ENCODE peak calls at places on chromosomes 16 and 17, in six cellular contexts. One of them, this sample, is unnamed.

GRCh38 chr16:48047755-48048154 is 108.0 kb downstream of the ABCC12 start:
- DNase-seq in OCI-LY7: no peak
- DNase-seq in left ventricle myocardium inferior: no peak
- DNase-seq in RPMI8226: no peak
- DNase-seq in A549: no peak
- DNase-seq in NCI-H69: no peak
- DNase-seq in this sample: no peak

GRCh38 chr17:29760771-29761682 is 138.3 kb upstream of the CORO6 start:
- DNase-seq in left ventricle myocardium inferior: peak; percentile 94
- DNase-seq in A549: peak; percentile 79
- DNase-seq in OCI-LY7: peak; percentile 91
- DNase-seq in NCI-H69: peak; percentile 93
- DNase-seq in RPMI8226: peak; percentile 92
- DNase-seq in this sample: peak; percentile 61

GRCh38 chr17:80888276-80889160 is 103.1 kb upstream of the CHMP6 start:
- DNase-seq in A549: no peak
- DNase-seq in left ventricle myocardium inferior: peak; percentile 13
- DNase-seq in OCI-LY7: no peak
- DNase-seq in NCI-H69: no peak
- DNase-seq in RPMI8226: no peak
- DNase-seq in this sample: no peak

GRCh38 chr16:15829460-15829859 is 27.4 kb downstream of the MYH11 start:
- DNase-seq in OCI-LY7: no peak
- DNase-seq in left ventricle myocardium inferior: peak; percentile 52
- DNase-seq in A549: no peak
- DNase-seq in NCI-H69: no peak
- DNase-seq in RPMI8226: no peak
- DNase-seq in this sample: peak; percentile 90

GRCh38 chr16:66841366-66841765 is 2.8 kb upstream of the CA7 start:
- DNase-seq in OCI-LY7: no peak
- DNase-seq in A549: no peak
- DNase-seq in left ventricle myocardium inferior: no peak
- DNase-seq in RPMI8226: no peak
- DNase-seq in NCI-H69: no peak
- DNase-seq in this sample: no peak

GRCh38 chr16:88358033-88358481 is 24.7 kb upstream of the ZNF469 start:
- DNase-seq in NCI-H69: no peak
- DNase-seq in RPMI8226: no peak
- DNase-seq in left ventricle myocardium inferior: peak; percentile 6
- DNase-seq in A549: no peak
- DNase-seq in OCI-LY7: no peak
- DNase-seq in this sample: no peak

GRCh38 chr17:48358203-48358602 is 71.8 kb downstream of the SKAP1 start:
- DNase-seq in A549: no peak
- DNase-seq in RPMI8226: no peak
- DNase-seq in OCI-LY7: peak; percentile 12
- DNase-seq in left ventricle myocardium inferior: no peak
- DNase-seq in NCI-H69: no peak
- DNase-seq in this sample: no peak

GRCh38 chr17:4974064-4974670 is 6.5 kb upstream of the SPAG7 start:
- DNase-seq in RPMI8226: no peak
- DNase-seq in A549: no peak
- DNase-seq in NCI-H69: no peak
- DNase-seq in left ventricle myocardium inferior: peak; percentile 54
- DNase-seq in OCI-LY7: no peak
- DNase-seq in this sample: no peak

GRCh38 chr16:55501549-55502322 is 7.1 kb upstream of the LPCAT2 start:
- DNase-seq in left ventricle myocardium inferior: no peak
- DNase-seq in OCI-LY7: peak; percentile 2
- DNase-seq in RPMI8226: no peak
- DNase-seq in A549: no peak
- DNase-seq in NCI-H69: no peak
- DNase-seq in this sample: no peak

GRCh38 chr16:740459-740763 is 386 bp downstream of the CIAO3 start:
- DNase-seq in A549: no peak
- DNase-seq in left ventricle myocardium inferior: no peak
- DNase-seq in NCI-H69: no peak
- DNase-seq in RPMI8226: no peak
- DNase-seq in OCI-LY7: no peak
- DNase-seq in this sample: no peak

GRCh38 chr17:35612924-35613521 is 25.9 kb downstream of the AP2B1 start:
- DNase-seq in OCI-LY7: peak; percentile 56
- DNase-seq in left ventricle myocardium inferior: no peak
- DNase-seq in A549: no peak
- DNase-seq in RPMI8226: peak; percentile 65
- DNase-seq in NCI-H69: peak; percentile 75
- DNase-seq in this sample: no peak

GRCh38 chr17:17874478-17874877 is 37.7 kb upstream of the SREBF1 start:
- DNase-seq in RPMI8226: no peak
- DNase-seq in OCI-LY7: no peak
- DNase-seq in left ventricle myocardium inferior: no peak
- DNase-seq in NCI-H69: peak; percentile 34
- DNase-seq in A549: no peak
- DNase-seq in this sample: no peak

GRCh38 chr17:12726131-12726530 is 60.4 kb downstream of the MYOCD start:
- DNase-seq in RPMI8226: no peak
- DNase-seq in A549: no peak
- DNase-seq in NCI-H69: no peak
- DNase-seq in OCI-LY7: no peak
- DNase-seq in left ventricle myocardium inferior: no peak
- DNase-seq in this sample: no peak

GRCh38 chr16:70682239-70683145 is 3.4 kb downstream of the MTSS2 start:
- DNase-seq in RPMI8226: peak; percentile 60
- DNase-seq in NCI-H69: no peak
- DNase-seq in A549: no peak
- DNase-seq in left ventricle myocardium inferior: peak; percentile 14
- DNase-seq in OCI-LY7: no peak
- DNase-seq in this sample: no peak